ENCODE peak calls at places on chromosomes 4 and X, in nine cellular contexts. U, T, P, I, W, S, Z, Q and D are unnamed samples.
A peak's percentile ranks its signal among the peaks of the same experiment; 100 is the strongest.

GRCh38 chr4:7854697-7855370 is 84.8 kb downstream of the AFAP1 start:
- DNase-seq in U (no peak), P (no peak), I (no peak), W (peak; percentile 44), Q (no peak), T (no peak), Z (no peak), S (peak; percentile 80), D (no peak)

GRCh38 chrX:49042581-49043219 is 457 bp downstream of the TFE3 start:
- DNase-seq in W (no peak), Z (no peak), I (no peak), U (no peak), Q (no peak), S (peak; percentile 13), T (no peak), P (no peak), D (no peak)

GRCh38 chrX:138849521-138849920 is 138.0 kb upstream of the FGF13 start:
- DNase-seq in Q (no peak), W (no peak), S (no peak), I (no peak), U (no peak), T (no peak), P (no peak), Z (no peak), D (no peak)

GRCh38 chr4:104596189-104596588 is 101.5 kb upstream of the CXXC4 start:
- DNase-seq in Q (no peak), W (no peak), P (no peak), U (no peak), I (no peak), T (no peak), Z (no peak), S (no peak), D (no peak)

GRCh38 chr4:36243355-36244256 is 708 bp downstream of the ARAP2 start:
- DNase-seq in Q (peak; percentile 32), W (peak; percentile 70), Z (no peak), T (peak; percentile 73), S (peak; percentile 64), I (no peak), U (peak; percentile 3), P (no peak), D (peak; percentile 69)

GRCh38 chrX:149145845-149146285 is 359.2 kb downstream of the IDS start:
- DNase-seq in I (no peak), P (no peak), S (peak; percentile 39), U (no peak), W (no peak), Q (no peak), Z (no peak), T (no peak), D (no peak)

GRCh38 chr4:82630079-82630478 is 68.3 kb upstream of the TMEM150C start:
- DNase-seq in P (no peak), I (no peak), U (no peak), W (no peak), T (no peak), S (no peak), Z (no peak), Q (no peak), D (no peak)

GRCh38 chrX:155334486-155335316 is at the start of gene CLIC2:
- DNase-seq in P (no peak), I (no peak), U (peak; percentile 3), W (peak; percentile 57), Q (no peak), Z (no peak), T (peak; percentile 50), S (peak; percentile 54), D (no peak)

GRCh38 chr4:137131201-137131600 is 401.1 kb downstream of the PCDH18 start:
- DNase-seq in W (no peak), Z (no peak), U (no peak), T (no peak), S (no peak), Q (no peak), I (no peak), P (no peak), D (no peak)

GRCh38 chrX:97672138-97672537 is 788.4 kb downstream of the RPA4 start:
- DNase-seq in I (no peak), S (no peak), U (no peak), T (no peak), W (no peak), Q (no peak), P (no peak), Z (no peak), D (no peak)

GRCh38 chr4:169815606-169816005 is 57.9 kb upstream of the HPF1 start:
- DNase-seq in U (peak; percentile 55), Q (no peak), S (peak; percentile 49), Z (no peak), I (no peak), P (no peak), T (no peak), W (peak; percentile 77), D (no peak)
- TF ChIP-seq CTCF in U (no peak), Q (no peak), S (no peak), Z (no peak), I (no peak), P (no peak), T (no peak), W (no peak), D (no peak)

GRCh38 chrX:69318651-69319305 is 153.5 kb upstream of the PJA1 start:
- DNase-seq in Q (no peak), T (no peak), Z (no peak), W (no peak), P (no peak), U (no peak), S (no peak), I (no peak), D (peak; percentile 51)
- TF ChIP-seq CTCF in Q (no peak), T (no peak), Z (no peak), W (no peak), P (no peak), U (no peak), S (no peak), I (no peak), D (no peak)

GRCh38 chrX:154027003-154027402 is 7.3 kb upstream of the IRAK1 start:
- DNase-seq in W (no peak), I (no peak), S (no peak), T (no peak), U (no peak), P (no peak), Z (no peak), Q (no peak), D (no peak)
- TF ChIP-seq CTCF in W (no peak), I (no peak), S (no peak), T (no peak), U (no peak), P (no peak), Z (no peak), Q (no peak), D (no peak)

DNA sequence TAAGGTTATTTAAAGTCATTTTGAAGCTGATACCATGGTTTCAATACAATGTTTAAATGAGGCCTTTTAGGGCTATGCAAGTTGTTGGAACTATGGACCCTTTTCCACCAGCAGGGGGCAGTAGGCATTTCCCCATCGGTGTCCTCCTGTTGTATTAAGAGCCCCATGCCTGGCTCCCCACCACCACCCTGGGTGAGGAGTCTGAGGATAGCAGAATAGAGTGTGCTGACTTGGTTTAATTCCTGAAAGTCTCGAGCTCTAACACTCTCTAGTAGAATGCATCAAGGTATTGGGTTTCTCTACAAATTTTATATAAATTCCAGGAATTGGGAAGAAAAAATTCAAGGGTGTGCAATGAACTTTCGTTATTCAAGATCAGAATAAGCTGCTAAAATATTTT is 234.8 kb upstream of the JADE1 start:
- DNase-seq in Q (peak; percentile 82), I (peak; percentile 81), S (peak; percentile 52), W (peak; percentile 80), Z (peak; percentile 65), P (no peak), T (no peak), U (peak; percentile 93), D (no peak)
- TF ChIP-seq CTCF in Q (peak; percentile 97), I (peak; percentile 66), S (peak; percentile 48), W (peak; percentile 68), Z (peak; percentile 73), P (peak; percentile 48), T (no peak), U (peak; percentile 78), D (peak; percentile 77)

GRCh38 chr4:3245676-3246075 is 3.3 kb upstream of the MSANTD1 start:
- DNase-seq in S (no peak), W (no peak), U (no peak), Q (no peak), P (no peak), T (no peak), Z (no peak), I (no peak), D (no peak)

GRCh38 chr4:3244747-3245146 is 4.2 kb upstream of the MSANTD1 start:
- DNase-seq in Z (no peak), S (no peak), P (no peak), U (no peak), Q (no peak), W (no peak), T (no peak), I (no peak), D (no peak)

GRCh38 chr4:3248178-3248480 is 830 bp upstream of the MSANTD1 start:
- DNase-seq in S (no peak), W (no peak), Z (no peak), P (no peak), T (no peak), U (no peak), Q (no peak), I (no peak), D (no peak)

GRCh38 chr4:3247399-3248177 is 1.4 kb upstream of the MSANTD1 start:
- DNase-seq in S (no peak), P (no peak), T (no peak), Q (no peak), I (no peak), W (no peak), Z (no peak), U (no peak), D (no peak)

GRCh38 chr4:3246458-3247398 is 2.2 kb upstream of the MSANTD1 start:
- DNase-seq in U (no peak), P (no peak), I (peak; percentile 55), Q (no peak), S (no peak), T (no peak), W (no peak), Z (no peak), D (no peak)
- TF ChIP-seq CTCF in U (no peak), P (no peak), I (peak; percentile 66), Q (peak; percentile 23), S (no peak), T (no peak), W (no peak), Z (peak; percentile 4), D (no peak)

DNA sequence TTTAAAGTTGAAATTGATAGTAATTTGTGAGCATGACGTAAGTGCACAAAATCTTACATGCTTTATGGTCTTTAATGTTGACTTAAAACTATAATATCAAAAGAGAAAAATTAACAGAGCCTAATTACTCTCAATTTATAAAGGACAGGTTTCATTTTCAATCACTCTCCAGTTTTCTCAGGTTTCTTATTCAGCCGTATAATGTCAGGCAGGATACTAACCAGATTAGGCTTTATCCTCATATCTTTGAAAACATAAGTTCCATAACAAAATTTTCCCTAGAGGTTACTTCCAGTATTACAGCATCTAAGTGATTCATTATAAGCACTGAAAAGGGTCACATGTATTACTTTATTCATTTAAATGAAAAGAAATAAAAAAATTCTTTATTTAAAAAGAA is 492.1 kb downstream of the PACRGL start:
- DNase-seq in I (no peak), T (no peak), W (no peak), S (no peak), Q (no peak), U (no peak), Z (no peak), P (no peak), D (no peak)
- TF ChIP-seq CTCF in I (no peak), T (no peak), W (no peak), S (no peak), Q (peak; percentile 46), U (no peak), Z (no peak), P (no peak), D (peak; percentile 59)